ENCODE peak calls at places on chromosomes 1 and 21, in six cellular contexts. A is right lobe of liver, S is body of pancreas, V is lower lobe of right lung, U is IMR-90, E is left lung. I is an unnamed sample.
A peak's percentile ranks its signal among the peaks of the same experiment; 100 is the strongest.

GRCh38 chr1:228340686-228341449 is 65.8 kb downstream of the TRIM11 start:
- DNase-seq in A (peak; percentile 16), S (peak; percentile 5), V (peak; percentile 41), U (no peak), E (peak; percentile 77), I (no peak)

GRCh38 chr1:19680644-19681043 is 16.0 kb downstream of the HTR6 start:
- DNase-seq in A (no peak), S (no peak), V (no peak), U (no peak), E (no peak), I (no peak)

GRCh38 chr1:247448107-247448778 is 9.7 kb downstream of the OR2B11 start:
- DNase-seq in A (peak; percentile 44), S (peak; percentile 71), V (peak; percentile 80), U (peak; percentile 31), E (peak; percentile 85), I (peak; percentile 17)

GRCh38 chr1:20463502-20463901 is 22.5 kb downstream of the CAMK2N1 start:
- DNase-seq in A (no peak), S (no peak), V (no peak), U (no peak), E (no peak), I (no peak)

GRCh38 chr1:77925536-77925935 is 37.1 kb downstream of the NEXN start:
- DNase-seq in A (no peak), S (no peak), V (no peak), U (peak; percentile 47), E (no peak), I (no peak)

GRCh38 chr1:102872097-102872496 is 236.2 kb downstream of the COL11A1 start:
- DNase-seq in A (no peak), S (no peak), V (no peak), U (no peak), E (no peak), I (no peak)

GRCh38 chr1:109156916-109157385 is 43.0 kb downstream of the ELAPOR1 start:
- DNase-seq in A (no peak), S (peak; percentile 69), V (no peak), U (no peak), E (no peak), I (no peak)

GRCh38 chr1:116502915-116503314 is 67.9 kb downstream of the CD58 start:
- DNase-seq in A (no peak), S (no peak), V (no peak), U (no peak), E (no peak), I (no peak)

GRCh38 chr1:206503591-206504362 is 3.6 kb upstream of the RASSF5 start:
- DNase-seq in A (no peak), S (peak; percentile 28), V (peak; percentile 78), U (peak; percentile 98), E (no peak), I (peak; percentile 92)

GRCh38 chr1:79929356-79929755 is 922.8 kb upstream of the ADGRL4 start:
- DNase-seq in A (no peak), S (no peak), V (no peak), U (peak; percentile 77), E (no peak), I (peak; percentile 68)

GRCh38 chr1:145956776-145957442 is 908 bp downstream of the LIX1L start:
- DNase-seq in A (no peak), S (peak; percentile 44), V (no peak), U (peak; percentile 38), E (no peak), I (no peak)

GRCh38 chr1:45864124-45864721 is 60.8 kb downstream of the MAST2 start:
- DNase-seq in A (no peak), S (no peak), V (no peak), U (no peak), E (no peak), I (no peak)

GRCh38 chr21:33377221-33377620 is 26.0 kb upstream of the IFNGR2 start:
- DNase-seq in A (no peak), S (no peak), V (no peak), U (no peak), E (no peak), I (no peak)

GRCh38 chr1:152960452-152961044 is 9.9 kb upstream of the SPRR4 start:
- DNase-seq in A (no peak), S (peak; percentile 24), V (no peak), U (no peak), E (no peak), I (no peak)

GRCh38 chr1:8247821-8248436 is 70.0 kb upstream of the SLC45A1 start:
- DNase-seq in A (no peak), S (no peak), V (no peak), U (no peak), E (no peak), I (no peak)

GRCh38 chr1:9440763-9441194 is 98.5 kb upstream of the SLC25A33 start:
- DNase-seq in A (peak; percentile 75), S (peak; percentile 71), V (no peak), U (no peak), E (no peak), I (no peak)

GRCh38 chr1:228691926-228692325 is 43.4 kb upstream of the RHOU start:
- DNase-seq in A (no peak), S (peak; percentile 56), V (no peak), U (peak; percentile 33), E (no peak), I (peak; percentile 49)

GRCh38 chr21:42684109-42684916 is 30.9 kb downstream of the PDE9A start:
- DNase-seq in A (no peak), S (no peak), V (no peak), U (no peak), E (peak; percentile 64), I (no peak)

GRCh38 chr1:50251592-50252165 is 143.0 kb downstream of the ELAVL4 start:
- DNase-seq in A (no peak), S (peak; percentile 45), V (no peak), U (no peak), E (no peak), I (no peak)

GRCh38 chr1:66316464-66317155 is 217.3 kb upstream of the SGIP1 start:
- DNase-seq in A (no peak), S (no peak), V (no peak), U (peak; percentile 23), E (no peak), I (no peak)

GRCh38 chr1:240854367-240854766 is 242.4 kb upstream of the GREM2 start:
- DNase-seq in A (no peak), S (no peak), V (no peak), U (peak; percentile 21), E (no peak), I (no peak)

GRCh38 chr1:78682527-78682926 is 32.9 kb downstream of the IFI44 start:
- DNase-seq in A (no peak), S (no peak), V (no peak), U (peak; percentile 15), E (no peak), I (no peak)

GRCh38 chr1:180444522-180444921 is 57.9 kb downstream of the ACBD6 start:
- DNase-seq in A (no peak), S (no peak), V (no peak), U (no peak), E (no peak), I (no peak)

GRCh38 chr1:25020851-25021585 is 90.9 kb upstream of the RUNX3 start:
- DNase-seq in A (no peak), S (no peak), V (no peak), U (no peak), E (no peak), I (no peak)

GRCh38 chr1:243712890-243713425 is 137.1 kb downstream of the AKT3 start:
- DNase-seq in A (no peak), S (no peak), V (no peak), U (peak; percentile 19), E (no peak), I (no peak)

GRCh38 chr1:15289251-15289651 is 42.2 kb downstream of the FHAD1 start:
- DNase-seq in A (no peak), S (no peak), V (no peak), U (no peak), E (no peak), I (no peak)

GRCh38 chr1:89540406-89540970 is 15.9 kb downstream of the LRRC8B start:
- DNase-seq in A (no peak), S (no peak), V (no peak), U (no peak), E (no peak), I (no peak)

GRCh38 chr21:32237021-32237420 is 41.8 kb downstream of the MIS18A start:
- DNase-seq in A (no peak), S (no peak), V (no peak), U (no peak), E (no peak), I (no peak)
- H3K27ac ChIP-seq in A (no peak overlapping the region), S (no peak overlapping the region), V (no peak overlapping the region), U (no peak overlapping the region), E (no peak overlapping the region), I (no peak overlapping the region)

DNA sequence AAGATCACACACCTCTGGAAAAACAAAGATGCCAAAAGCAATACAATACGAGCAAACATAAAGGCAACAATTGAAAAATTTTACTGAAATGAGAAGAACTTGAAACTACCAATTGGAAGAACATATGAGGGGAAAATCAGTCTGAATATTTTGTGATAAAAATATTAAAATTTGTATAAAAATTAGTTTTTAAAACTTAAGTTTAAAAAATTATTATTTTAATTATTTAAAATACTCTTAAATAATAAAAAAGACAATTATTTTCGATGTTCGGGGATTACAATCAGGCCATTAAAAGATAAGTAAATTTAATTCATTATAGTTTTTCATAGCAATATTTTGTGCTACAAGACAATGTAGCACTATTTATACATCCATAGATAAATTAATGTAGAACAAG is 1239.3 kb downstream of the AMY1C start:
- DNase-seq in A (no peak), S (no peak), V (no peak), U (no peak), E (no peak), I (no peak)
- H3K4me1 ChIP-seq in A (no peaks in the 10 kb centered on the region), S (no peaks in the 10 kb centered on the region), V (no peaks in the 10 kb centered on the region), U (no peaks in the 10 kb centered on the region), E (no peaks in the 10 kb centered on the region), I (no peaks in the 10 kb centered on the region)

GRCh38 chr1:160778976-160779375 is 17.0 kb upstream of the LY9 start:
- DNase-seq in A (no peak), S (no peak), V (no peak), U (no peak), E (no peak), I (no peak)

GRCh38 chr1:160777486-160778089 is 18.4 kb upstream of the LY9 start:
- DNase-seq in A (no peak), S (peak; percentile 68), V (no peak), U (no peak), E (no peak), I (peak; percentile 36)

GRCh38 chr1:160780398-160780755 is 15.6 kb upstream of the LY9 start:
- DNase-seq in A (no peak), S (no peak), V (no peak), U (no peak), E (no peak), I (no peak)

GRCh38 chr1:160781129-160781808 is 14.7 kb upstream of the LY9 start:
- DNase-seq in A (no peak), S (peak; percentile 74), V (peak; percentile 54), U (no peak), E (no peak), I (peak; percentile 74)

GRCh38 chr1:160779662-160780397 is 16.1 kb upstream of the LY9 start:
- DNase-seq in A (no peak), S (peak; percentile 23), V (no peak), U (no peak), E (no peak), I (no peak)
- TF ChIP-seq CTCF in A (peak; percentile 6), S (peak; percentile 13), V (peak; percentile 43), U (peak; percentile 8), E (peak; percentile 30), I (peak; percentile 52)

DNA sequence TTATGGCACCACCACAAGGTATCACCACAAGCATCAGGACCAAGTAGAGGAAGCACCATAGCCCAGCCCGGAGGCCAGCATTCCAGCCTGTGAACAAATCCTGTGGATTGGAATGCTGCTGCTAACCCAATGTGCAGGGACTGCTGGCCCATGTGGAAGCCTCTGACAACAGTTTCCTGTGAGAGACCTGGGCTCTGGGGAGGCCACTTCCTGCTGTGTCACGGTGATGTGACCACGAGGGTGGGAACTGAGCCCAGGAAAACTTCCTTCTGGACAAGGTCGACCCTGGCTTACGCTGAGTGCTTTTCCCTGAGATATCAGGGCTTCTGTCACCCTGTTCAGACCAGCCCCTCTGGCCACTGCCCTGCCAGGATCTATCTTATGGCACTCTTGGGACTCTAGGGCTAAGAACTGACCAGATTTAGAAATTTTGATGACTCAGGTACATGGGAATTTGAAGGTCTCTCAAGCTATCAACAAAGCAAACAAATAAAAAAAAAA is 88.3 kb upstream of the NGF start:
- DNase-seq in A (peak; percentile 28), S (peak; percentile 58), V (no peak), U (peak; percentile 91), E (no peak), I (peak; percentile 18)
- H3K27ac ChIP-seq in A (no peak overlapping the region), S (peak overlapping the region; percentile 36), V (no peak overlapping the region), U (peak overlapping the region; percentile 82), E (no peak overlapping the region), I (no peak overlapping the region)

I was measured in foreskin keratinocyte.